ENCODE peak calls at places on chromosomes 12 and 14, in five cellular contexts. One of them, this sample, is unnamed.

GRCh38 chr12:108975024-108975593 is 45.8 kb downstream of the SVOP start:
- DNase-seq in tibial artery: no peak
- DNase-seq in effector CD8-positive, alpha-beta T cell: no peak
- DNase-seq in GM10248: no peak
- DNase-seq in endothelial cell: no peak
- DNase-seq in this sample: no peak

GRCh38 chr12:57630891-57631433 is 2.0 kb downstream of the B4GALNT1 start:
- DNase-seq in effector CD8-positive, alpha-beta T cell: no peak
- DNase-seq in GM10248: no peak
- DNase-seq in tibial artery: no peak
- DNase-seq in endothelial cell: no peak
- DNase-seq in this sample: no peak

GRCh38 chr12:92987846-92988621 is 58.9 kb upstream of the EEA1 start:
- DNase-seq in effector CD8-positive, alpha-beta T cell: no peak
- DNase-seq in tibial artery: peak; percentile 48
- DNase-seq in endothelial cell: no peak
- DNase-seq in GM10248: peak; percentile 64
- DNase-seq in this sample: peak; percentile 98

GRCh38 chr14:49992901-49993335 is 100.0 kb downstream of the ARF6 start:
- DNase-seq in tibial artery: no peak
- DNase-seq in endothelial cell: no peak
- DNase-seq in effector CD8-positive, alpha-beta T cell: no peak
- DNase-seq in GM10248: peak; percentile 68
- DNase-seq in this sample: peak; percentile 62

GRCh38 chr12:82765971-82766705 is 79.4 kb downstream of the TMTC2 start:
- DNase-seq in effector CD8-positive, alpha-beta T cell: no peak
- DNase-seq in endothelial cell: no peak
- DNase-seq in GM10248: no peak
- DNase-seq in tibial artery: no peak
- DNase-seq in this sample: no peak

GRCh38 chr12:50933459-50934124 is 18.8 kb upstream of the HIGD1C start:
- DNase-seq in endothelial cell: no peak
- DNase-seq in effector CD8-positive, alpha-beta T cell: no peak
- DNase-seq in tibial artery: no peak
- DNase-seq in GM10248: no peak
- DNase-seq in this sample: no peak

GRCh38 chr14:35374273-35374681 is 30.3 kb downstream of the NFKBIA start:
- DNase-seq in tibial artery: peak; percentile 86
- DNase-seq in effector CD8-positive, alpha-beta T cell: no peak
- DNase-seq in GM10248: no peak
- DNase-seq in endothelial cell: no peak
- DNase-seq in this sample: no peak

GRCh38 chr14:64845878-64846277 is 33.8 kb downstream of the SPTB start:
- DNase-seq in tibial artery: no peak
- DNase-seq in endothelial cell: no peak
- DNase-seq in GM10248: no peak
- DNase-seq in effector CD8-positive, alpha-beta T cell: no peak
- DNase-seq in this sample: no peak

GRCh38 chr14:59254146-59254910 is 65.9 kb downstream of the DAAM1 start:
- DNase-seq in endothelial cell: no peak
- DNase-seq in tibial artery: peak; percentile 85
- DNase-seq in effector CD8-positive, alpha-beta T cell: no peak
- DNase-seq in GM10248: no peak
- DNase-seq in this sample: no peak

GRCh38 chr12:96347130-96347699 is 53.0 kb downstream of the CDK17 start:
- DNase-seq in GM10248: no peak
- DNase-seq in tibial artery: no peak
- DNase-seq in effector CD8-positive, alpha-beta T cell: no peak
- DNase-seq in endothelial cell: no peak
- DNase-seq in this sample: no peak

GRCh38 chr12:32970465-32971110 is 74.0 kb upstream of the PKP2 start:
- DNase-seq in effector CD8-positive, alpha-beta T cell: no peak
- DNase-seq in tibial artery: no peak
- DNase-seq in GM10248: no peak
- DNase-seq in endothelial cell: no peak
- DNase-seq in this sample: no peak

This sample was measured in GM12864.